ENCODE peak calls at places on chromosomes 1 and 21, in ten cellular contexts. C is iris pigment epithelial cell; T is thoracic aorta; X is HuH-7.5; D is NCI-H69; W is GM10248; J is H9; F is naive thymus-derived CD8-positive, alpha-beta T cell; A is activated T-cell treated with anti-CD3 and anti-CD28 coated beads for 24 hours; H is HT1080. R is an unnamed sample.

GRCh38 chr1:154870734-154871133 is 653 bp upstream of the KCNN3 start:
- DNase-seq in C (no peak), T (no peak), X (no peak), D (no peak), W (no peak), J (no peak), F (no peak), A (no peak), H (no peak), R (no peak)

GRCh38 chr1:111052246-111052645 is 87.6 kb downstream of the DRAM2 start:
- DNase-seq in C (peak; percentile 39), T (no peak), X (no peak), D (no peak), W (no peak), J (no peak), F (no peak), A (no peak), H (no peak), R (no peak)

GRCh38 chr1:245694476-245695195 is 539.9 kb downstream of the KIF26B start:
- DNase-seq in C (no peak), T (no peak), X (no peak), D (no peak), W (no peak), J (no peak), F (no peak), A (no peak), H (no peak), R (no peak)

GRCh38 chr1:210792703-210793102 is 341.2 kb downstream of the KCNH1 start:
- DNase-seq in C (peak; percentile 62), T (no peak), X (no peak), D (peak; percentile 42), W (no peak), J (no peak), F (no peak), A (no peak), H (peak; percentile 83), R (no peak)

GRCh38 chr1:246291141-246291540 is 215.9 kb downstream of the SMYD3 start:
- DNase-seq in C (no peak), T (no peak), X (no peak), D (peak; percentile 84), W (no peak), J (no peak), F (no peak), A (no peak), H (no peak), R (no peak)

GRCh38 chr1:89200668-89201488 is 2.1 kb upstream of the GBP4 start:
- DNase-seq in C (peak; percentile 4), T (no peak), X (no peak), D (no peak), W (peak; percentile 18), J (no peak), F (peak; percentile 60), A (no peak), H (no peak), R (no peak)

GRCh38 chr1:193325771-193326170 is 139.4 kb upstream of the B3GALT2 start:
- DNase-seq in C (peak; percentile 35), T (no peak), X (no peak), D (no peak), W (no peak), J (no peak), F (no peak), A (no peak), H (peak; percentile 63), R (no peak)

GRCh38 chr1:47650205-47650604 is 212.4 kb downstream of the FOXD2 start:
- DNase-seq in C (peak; percentile 98), T (no peak), X (no peak), D (peak; percentile 94), W (no peak), J (peak; percentile 16), F (no peak), A (no peak), H (peak; percentile 99), R (no peak)

GRCh38 chr1:7549277-7549676 is 221.8 kb upstream of the VAMP3 start:
- DNase-seq in C (peak; percentile 78), T (no peak), X (no peak), D (peak; percentile 63), W (no peak), J (no peak), F (no peak), A (peak; percentile 9), H (peak; percentile 94), R (no peak)

GRCh38 chr1:59972216-59972924 is 45.8 kb upstream of the CYP2J2 start:
- DNase-seq in C (no peak), T (no peak), X (no peak), D (peak; percentile 91), W (no peak), J (no peak), F (no peak), A (no peak), H (no peak), R (no peak)

GRCh38 chr1:172837816-172838680 is 179.1 kb downstream of the FASLG start:
- DNase-seq in C (peak; percentile 77), T (no peak), X (no peak), D (no peak), W (no peak), J (no peak), F (peak; percentile 69), A (no peak), H (peak; percentile 52), R (no peak)

GRCh38 chr1:23555225-23555801 is 4.0 kb downstream of the ID3 start:
- DNase-seq in C (peak; percentile 61), T (no peak), X (no peak), D (peak; percentile 86), W (no peak), J (peak; percentile 57), F (no peak), A (no peak), H (no peak), R (no peak)

GRCh38 chr1:86504130-86504479 is 35.4 kb downstream of the CLCA1 start:
- DNase-seq in C (no peak), T (no peak), X (no peak), D (no peak), W (no peak), J (no peak), F (no peak), A (no peak), H (no peak), R (no peak)

GRCh38 chr21:41366522-41367151 is 4.8 kb downstream of the MX2 start:
- DNase-seq in C (peak; percentile 68), T (no peak), X (peak; percentile 86), D (no peak), W (peak; percentile 67), J (no peak), F (no peak), A (no peak), H (peak; percentile 88), R (no peak)

GRCh38 chr1:198380275-198380674 is 160.2 kb downstream of the ATP6V1G3 start:
- DNase-seq in C (no peak), T (no peak), X (no peak), D (no peak), W (no peak), J (no peak), F (no peak), A (no peak), H (no peak), R (no peak)

GRCh38 chr1:26610781-26611180 is 81.2 kb downstream of the RPS6KA1 start:
- DNase-seq in C (no peak), T (no peak), X (no peak), D (no peak), W (no peak), J (no peak), F (no peak), A (no peak), H (no peak), R (no peak)

GRCh38 chr1:168917309-168917708 is 188.3 kb upstream of the DPT start:
- DNase-seq in C (no peak), T (no peak), X (no peak), D (no peak), W (no peak), J (no peak), F (no peak), A (no peak), H (no peak), R (no peak)

GRCh38 chr1:37930246-37931142 is 16.4 kb downstream of the INPP5B start:
- DNase-seq in C (peak; percentile 87), T (no peak), X (no peak), D (no peak), W (peak; percentile 18), J (no peak), F (peak; percentile 31), A (peak; percentile 23), H (no peak), R (no peak)

GRCh38 chr1:94270801-94271203 is 33.4 kb upstream of the ARHGAP29 start:
- DNase-seq in C (peak; percentile 93), T (no peak), X (no peak), D (no peak), W (no peak), J (no peak), F (no peak), A (no peak), H (peak; percentile 98), R (no peak)

GRCh38 chr1:229845410-229846138 is 219.5 kb downstream of the URB2 start:
- DNase-seq in C (no peak), T (no peak), X (no peak), D (no peak), W (no peak), J (no peak), F (no peak), A (no peak), H (no peak), R (no peak)

R was measured in GM12892.